ENCODE peak calls at places on chromosomes 13 and 19, in seven cellular contexts. F is breast epithelium; R is neural progenitor cell; H is mucosa of descending colon; Q is CD4-positive, alpha-beta T cell; U is adrenal gland; D is heart right ventricle. T is an unnamed sample.

GRCh38 chr13:62678039-62678438 is 1262.4 kb upstream of the PCDH20 start:
- DNase-seq in F (no peak), R (no peak), H (no peak), Q (no peak), U (no peak), D (no peak), T (no peak)

GRCh38 chr19:39150235-39150634 is 24.6 kb downstream of the PAK4 start:
- DNase-seq in F (no peak), R (no peak), H (no peak), Q (no peak), U (peak; percentile 53), D (no peak), T (no peak)

GRCh38 chr13:48595330-48596127 is 58.2 kb upstream of the CYSLTR2 start:
- DNase-seq in F (no peak), R (peak; percentile 45), H (no peak), Q (peak; percentile 50), U (peak; percentile 85), D (no peak), T (peak; percentile 75)

GRCh38 chr19:16223746-16224145 is 26.0 kb downstream of the AP1M1 start:
- DNase-seq in F (no peak), R (no peak), H (no peak), Q (no peak), U (no peak), D (no peak), T (no peak)

GRCh38 chr19:49271080-49271753 is 53.8 kb downstream of the SLC6A16 start:
- DNase-seq in F (no peak), R (no peak), H (no peak), Q (no peak), U (no peak), D (no peak), T (no peak)

GRCh38 chr13:35769812-35770211 is 293.3 kb upstream of the MAB21L1 start:
- DNase-seq in F (no peak), R (no peak), H (no peak), Q (no peak), U (no peak), D (no peak), T (no peak)

GRCh38 chr13:106500450-106500849 is 35.0 kb downstream of the EFNB2 start:
- DNase-seq in F (no peak), R (no peak), H (no peak), Q (no peak), U (no peak), D (no peak), T (no peak)

GRCh38 chr13:30845297-30846214 is 60.5 kb upstream of the MEDAG start:
- DNase-seq in F (no peak), R (no peak), H (no peak), Q (no peak), U (no peak), D (no peak), T (peak; percentile 50)

GRCh38 chr13:50670847-50671542 is 172.5 kb downstream of the DLEU7 start:
- DNase-seq in F (no peak), R (no peak), H (no peak), Q (no peak), U (no peak), D (no peak), T (no peak)

GRCh38 chr13:70568571-70568970 is 460.3 kb upstream of the KLHL1 start:
- DNase-seq in F (no peak), R (peak; percentile 53), H (no peak), Q (no peak), U (peak; percentile 16), D (no peak), T (no peak)

GRCh38 chr19:49546825-49547565 is 19.2 kb downstream of the RCN3 start:
- DNase-seq in F (peak; percentile 68), R (peak; percentile 95), H (no peak), Q (no peak), U (peak; percentile 88), D (no peak), T (no peak)

GRCh38 chr13:39565036-39565949 is 37.7 kb downstream of the LHFPL6 start:
- DNase-seq in F (no peak), R (peak; percentile 19), H (no peak), Q (no peak), U (peak; percentile 5), D (no peak), T (no peak)

GRCh38 chr19:48568345-48568886 is 16.4 kb downstream of the SULT2B1 start:
- DNase-seq in F (peak; percentile 91), R (peak; percentile 26), H (peak; percentile 78), Q (no peak), U (peak; percentile 97), D (peak; percentile 84), T (no peak)

GRCh38 chr13:23510979-23511735 is 59.1 kb upstream of the TNFRSF19 start:
- DNase-seq in F (no peak), R (peak; percentile 54), H (no peak), Q (no peak), U (peak; percentile 1), D (no peak), T (no peak)

GRCh38 chr13:110490009-110490770 is 71.3 kb downstream of the RAB20 start:
- DNase-seq in F (no peak), R (no peak), H (no peak), Q (no peak), U (no peak), D (no peak), T (no peak)

GRCh38 chr13:31282741-31283455 is 83.1 kb downstream of the B3GLCT start:
- DNase-seq in F (no peak), R (no peak), H (no peak), Q (no peak), U (no peak), D (no peak), T (no peak)

GRCh38 chr19:11766597-11767591 is at the start of gene ZNF441:
- DNase-seq in F (peak; percentile 96), R (peak; percentile 97), H (peak; percentile 98), Q (peak; percentile 85), U (peak; percentile 99), D (peak; percentile 98), T (peak; percentile 93)
- TF ChIP-seq CTCF in F (peak; percentile 5), R (no peak), H (no peak), Q (no peak), U (no peak), D (no peak), T (no peak)

DNA sequence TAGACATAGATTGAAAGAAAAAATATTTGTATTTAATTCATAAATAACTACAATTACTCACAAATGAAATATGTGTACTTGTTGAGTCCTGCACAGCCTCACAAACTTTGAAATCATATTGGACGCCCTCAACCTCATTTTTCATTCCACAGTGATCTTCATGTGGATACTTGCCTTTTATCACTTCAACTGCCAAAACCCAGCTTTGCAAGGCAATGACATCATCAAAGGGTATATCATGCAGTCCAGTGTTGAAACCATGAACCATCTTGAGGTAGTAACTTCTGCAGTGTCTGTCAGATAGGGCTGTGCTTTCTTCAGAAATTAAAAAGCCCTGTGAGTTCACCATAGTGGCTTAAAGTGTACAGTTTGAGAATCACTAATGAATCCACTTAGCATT is 82.2 kb downstream of the HS6ST3 start:
- DNase-seq in F (no peak), R (no peak), H (no peak), Q (no peak), U (no peak), D (no peak), T (no peak)
- TF ChIP-seq CTCF in F (no peak), R (no peak), H (no peak), Q (no peak), U (no peak), D (no peak), T (no peak)

GRCh38 chr19:13712767-13713201 is 51.5 kb upstream of the MRI1 start:
- DNase-seq in F (no peak), R (no peak), H (no peak), Q (no peak), U (no peak), D (no peak), T (no peak)

GRCh38 chr19:13717194-13717643 is 47.1 kb upstream of the MRI1 start:
- DNase-seq in F (no peak), R (no peak), H (no peak), Q (no peak), U (no peak), D (no peak), T (no peak)

GRCh38 chr19:13723206-13723605 is 41.1 kb upstream of the MRI1 start:
- DNase-seq in F (no peak), R (no peak), H (no peak), Q (no peak), U (no peak), D (no peak), T (no peak)

DNA sequence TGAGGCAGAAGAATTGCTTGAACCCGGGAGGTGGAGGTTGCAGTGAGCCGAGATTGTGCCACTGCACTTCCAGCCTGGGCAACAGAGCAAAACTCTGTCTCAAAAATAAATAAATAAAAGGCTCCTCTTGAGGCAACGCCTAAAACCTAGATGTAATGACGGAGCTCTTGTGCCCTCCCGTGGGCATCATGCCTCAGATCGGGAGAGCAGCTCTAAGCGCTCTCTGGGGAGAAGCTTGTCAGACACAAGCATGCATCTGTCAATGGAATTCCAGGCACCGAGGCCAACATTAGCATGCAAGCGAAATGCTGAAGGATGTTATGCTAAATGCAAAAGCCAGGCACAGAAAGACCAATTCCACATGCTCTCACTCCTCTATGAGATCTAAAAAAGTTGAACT is 45.6 kb upstream of the MRI1 start:
- DNase-seq in F (no peak), R (peak; percentile 71), H (no peak), Q (no peak), U (peak; percentile 14), D (peak; percentile 37), T (no peak)
- TF ChIP-seq CTCF in F (no peak), R (peak; percentile 51), H (no peak), Q (no peak), U (no peak), D (peak; percentile 52), T (no peak)

DNA sequence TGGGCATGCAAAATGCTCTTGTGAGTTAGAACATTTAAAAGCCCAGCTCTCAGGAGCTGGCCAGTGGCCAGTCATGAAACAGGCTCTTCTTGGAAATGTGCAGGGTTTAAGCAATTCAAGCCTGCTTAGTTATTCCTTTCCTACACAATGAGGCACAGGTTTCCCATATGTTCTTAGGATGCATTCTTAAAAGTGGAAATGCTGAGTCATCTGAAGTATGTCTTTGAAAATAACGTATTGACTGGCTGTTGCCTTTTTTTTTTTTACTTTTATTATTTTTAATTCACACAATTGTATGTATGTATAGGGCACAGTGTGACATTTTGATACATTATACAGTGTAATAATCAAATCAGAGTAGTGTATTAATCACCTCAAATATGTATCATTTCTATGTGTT is 300.6 kb downstream of the SLC7A1 start:
- DNase-seq in F (no peak), R (no peak), H (no peak), Q (no peak), U (no peak), D (no peak), T (no peak)
- TF ChIP-seq CTCF in F (no peak), R (no peak), H (no peak), Q (no peak), U (no peak), D (no peak), T (no peak)